ENCODE peak calls at places on chromosomes 5 and 9, in eight cellular contexts. One of them, this sample, is unnamed.

GRCh38 chr9:122446819-122447484 is 30.8 kb downstream of the OR1J1 start:
- DNase-seq in hypothalamus: no peak
- DNase-seq in NCI-H2081: no peak
- DNase-seq in astrocyte of the spinal cord: no peak
- DNase-seq in AG08395: no peak
- DNase-seq in AG10803: no peak
- DNase-seq in activated T-cell treated with anti-CD3 and anti-CD28 coated beads, Interleukin-2, amount 50 U/mL, for 4 hours: no peak
- DNase-seq in OCI-LY7: no peak
- DNase-seq in this sample: peak; percentile 98

GRCh38 chr5:14035859-14036440 is 91.5 kb upstream of the DNAH5 start:
- DNase-seq in hypothalamus: peak; percentile 8
- DNase-seq in NCI-H2081: no peak
- DNase-seq in astrocyte of the spinal cord: peak; percentile 98
- DNase-seq in AG08395: peak; percentile 94
- DNase-seq in AG10803: peak; percentile 94
- DNase-seq in activated T-cell treated with anti-CD3 and anti-CD28 coated beads, Interleukin-2, amount 50 U/mL, for 4 hours: no peak
- DNase-seq in OCI-LY7: no peak
- DNase-seq in this sample: peak; percentile 95

GRCh38 chr5:6359941-6360683 is 18.2 kb downstream of the MED10 start:
- DNase-seq in hypothalamus: no peak
- DNase-seq in NCI-H2081: no peak
- DNase-seq in astrocyte of the spinal cord: no peak
- DNase-seq in AG08395: no peak
- DNase-seq in AG10803: no peak
- DNase-seq in activated T-cell treated with anti-CD3 and anti-CD28 coated beads, Interleukin-2, amount 50 U/mL, for 4 hours: no peak
- DNase-seq in OCI-LY7: peak; percentile 35
- DNase-seq in this sample: no peak

GRCh38 chr9:127539982-127540663 is 72.0 kb upstream of the STXBP1 start:
- DNase-seq in hypothalamus: no peak
- DNase-seq in NCI-H2081: no peak
- DNase-seq in astrocyte of the spinal cord: no peak
- DNase-seq in AG08395: no peak
- DNase-seq in AG10803: no peak
- DNase-seq in activated T-cell treated with anti-CD3 and anti-CD28 coated beads, Interleukin-2, amount 50 U/mL, for 4 hours: no peak
- DNase-seq in OCI-LY7: no peak
- DNase-seq in this sample: peak; percentile 45

GRCh38 chr9:34363619-34364351 is 12.9 kb downstream of the MYORG start:
- DNase-seq in hypothalamus: no peak
- DNase-seq in NCI-H2081: no peak
- DNase-seq in astrocyte of the spinal cord: peak; percentile 12
- DNase-seq in AG08395: no peak
- DNase-seq in AG10803: no peak
- DNase-seq in activated T-cell treated with anti-CD3 and anti-CD28 coated beads, Interleukin-2, amount 50 U/mL, for 4 hours: no peak
- DNase-seq in OCI-LY7: no peak
- DNase-seq in this sample: peak; percentile 43

GRCh38 chr5:171646338-171647042 is 139.1 kb upstream of the SMIM23 start:
- DNase-seq in hypothalamus: no peak
- DNase-seq in NCI-H2081: no peak
- DNase-seq in astrocyte of the spinal cord: no peak
- DNase-seq in AG08395: no peak
- DNase-seq in AG10803: no peak
- DNase-seq in activated T-cell treated with anti-CD3 and anti-CD28 coated beads, Interleukin-2, amount 50 U/mL, for 4 hours: no peak
- DNase-seq in OCI-LY7: no peak
- DNase-seq in this sample: no peak

GRCh38 chr9:129968690-129969485 is 74.1 kb downstream of the FNBP1 start:
- DNase-seq in hypothalamus: no peak
- DNase-seq in NCI-H2081: no peak
- DNase-seq in astrocyte of the spinal cord: peak; percentile 89
- DNase-seq in AG08395: peak; percentile 76
- DNase-seq in AG10803: peak; percentile 94
- DNase-seq in activated T-cell treated with anti-CD3 and anti-CD28 coated beads, Interleukin-2, amount 50 U/mL, for 4 hours: no peak
- DNase-seq in OCI-LY7: no peak
- DNase-seq in this sample: peak; percentile 98

GRCh38 chr9:131661954-131662621 is 77.8 kb downstream of the RAPGEF1 start:
- DNase-seq in hypothalamus: no peak
- DNase-seq in NCI-H2081: no peak
- DNase-seq in astrocyte of the spinal cord: no peak
- DNase-seq in AG08395: no peak
- DNase-seq in AG10803: no peak
- DNase-seq in activated T-cell treated with anti-CD3 and anti-CD28 coated beads, Interleukin-2, amount 50 U/mL, for 4 hours: peak; percentile 70
- DNase-seq in OCI-LY7: peak; percentile 65
- DNase-seq in this sample: no peak

GRCh38 chr5:86909896-86910295 is 292.2 kb downstream of the COX7C start:
- DNase-seq in hypothalamus: no peak
- DNase-seq in NCI-H2081: no peak
- DNase-seq in astrocyte of the spinal cord: peak; percentile 77
- DNase-seq in AG08395: peak; percentile 65
- DNase-seq in AG10803: peak; percentile 87
- DNase-seq in activated T-cell treated with anti-CD3 and anti-CD28 coated beads, Interleukin-2, amount 50 U/mL, for 4 hours: no peak
- DNase-seq in OCI-LY7: no peak
- DNase-seq in this sample: peak; percentile 51

GRCh38 chr9:27671591-27671990 is 98.3 kb upstream of the C9orf72 start:
- DNase-seq in hypothalamus: no peak
- DNase-seq in NCI-H2081: no peak
- DNase-seq in astrocyte of the spinal cord: peak; percentile 2
- DNase-seq in AG08395: no peak
- DNase-seq in AG10803: no peak
- DNase-seq in activated T-cell treated with anti-CD3 and anti-CD28 coated beads, Interleukin-2, amount 50 U/mL, for 4 hours: no peak
- DNase-seq in OCI-LY7: no peak
- DNase-seq in this sample: peak; percentile 5

GRCh38 chr5:65481635-65482271 is at the start of gene ADAMTS6:
- DNase-seq in hypothalamus: peak; percentile 82
- DNase-seq in NCI-H2081: peak; percentile 83
- DNase-seq in astrocyte of the spinal cord: peak; percentile 97
- DNase-seq in AG08395: peak; percentile 89
- DNase-seq in AG10803: peak; percentile 98
- DNase-seq in activated T-cell treated with anti-CD3 and anti-CD28 coated beads, Interleukin-2, amount 50 U/mL, for 4 hours: peak; percentile 74
- DNase-seq in OCI-LY7: peak; percentile 90
- DNase-seq in this sample: peak; percentile 99

GRCh38 chr5:124474821-124475220 is 271.6 kb downstream of the ZNF608 start:
- DNase-seq in hypothalamus: no peak
- DNase-seq in NCI-H2081: no peak
- DNase-seq in astrocyte of the spinal cord: no peak
- DNase-seq in AG08395: no peak
- DNase-seq in AG10803: peak; percentile 13
- DNase-seq in activated T-cell treated with anti-CD3 and anti-CD28 coated beads, Interleukin-2, amount 50 U/mL, for 4 hours: no peak
- DNase-seq in OCI-LY7: no peak
- DNase-seq in this sample: peak; percentile 8

GRCh38 chr5:65722575-65723424 is 795 bp downstream of the NLN start:
- DNase-seq in hypothalamus: peak; percentile 42
- DNase-seq in NCI-H2081: peak; percentile 65
- DNase-seq in astrocyte of the spinal cord: peak; percentile 78
- DNase-seq in AG08395: peak; percentile 77
- DNase-seq in AG10803: peak; percentile 77
- DNase-seq in activated T-cell treated with anti-CD3 and anti-CD28 coated beads, Interleukin-2, amount 50 U/mL, for 4 hours: no peak
- DNase-seq in OCI-LY7: peak; percentile 33
- DNase-seq in this sample: peak; percentile 74

GRCh38 chr5:109253262-109253661 is 156.5 kb downstream of the PJA2 start:
- DNase-seq in hypothalamus: no peak
- DNase-seq in NCI-H2081: no peak
- DNase-seq in astrocyte of the spinal cord: no peak
- DNase-seq in AG08395: no peak
- DNase-seq in AG10803: no peak
- DNase-seq in activated T-cell treated with anti-CD3 and anti-CD28 coated beads, Interleukin-2, amount 50 U/mL, for 4 hours: no peak
- DNase-seq in OCI-LY7: no peak
- DNase-seq in this sample: no peak

GRCh38 chr5:40679998-40680681 is 425 bp downstream of the PTGER4 start:
- DNase-seq in hypothalamus: no peak
- DNase-seq in NCI-H2081: no peak
- DNase-seq in astrocyte of the spinal cord: no peak
- DNase-seq in AG08395: no peak
- DNase-seq in AG10803: no peak
- DNase-seq in activated T-cell treated with anti-CD3 and anti-CD28 coated beads, Interleukin-2, amount 50 U/mL, for 4 hours: no peak
- DNase-seq in OCI-LY7: no peak
- DNase-seq in this sample: no peak

GRCh38 chr9:83307051-83307724 is 231.0 kb downstream of the FRMD3 start:
- DNase-seq in hypothalamus: no peak
- DNase-seq in NCI-H2081: no peak
- DNase-seq in astrocyte of the spinal cord: no peak
- DNase-seq in AG08395: peak; percentile 5
- DNase-seq in AG10803: peak; percentile 38
- DNase-seq in activated T-cell treated with anti-CD3 and anti-CD28 coated beads, Interleukin-2, amount 50 U/mL, for 4 hours: no peak
- DNase-seq in OCI-LY7: no peak
- DNase-seq in this sample: peak; percentile 71

GRCh38 chr9:78021692-78022091 is 9.9 kb downstream of the GNAQ start:
- DNase-seq in hypothalamus: peak; percentile 19
- DNase-seq in NCI-H2081: no peak
- DNase-seq in astrocyte of the spinal cord: peak; percentile 56
- DNase-seq in AG08395: no peak
- DNase-seq in AG10803: no peak
- DNase-seq in activated T-cell treated with anti-CD3 and anti-CD28 coated beads, Interleukin-2, amount 50 U/mL, for 4 hours: no peak
- DNase-seq in OCI-LY7: no peak
- DNase-seq in this sample: peak; percentile 43

GRCh38 chr9:37433754-37434435 is 11.4 kb downstream of the GRHPR start:
- DNase-seq in hypothalamus: peak; percentile 80
- DNase-seq in NCI-H2081: no peak
- DNase-seq in astrocyte of the spinal cord: no peak
- DNase-seq in AG08395: no peak
- DNase-seq in AG10803: no peak
- DNase-seq in activated T-cell treated with anti-CD3 and anti-CD28 coated beads, Interleukin-2, amount 50 U/mL, for 4 hours: no peak
- DNase-seq in OCI-LY7: no peak
- DNase-seq in this sample: no peak

GRCh38 chr9:137162505-137163100 is 7.2 kb downstream of the LRRC26 start:
- DNase-seq in hypothalamus: no peak
- DNase-seq in NCI-H2081: no peak
- DNase-seq in astrocyte of the spinal cord: no peak
- DNase-seq in AG08395: no peak
- DNase-seq in AG10803: no peak
- DNase-seq in activated T-cell treated with anti-CD3 and anti-CD28 coated beads, Interleukin-2, amount 50 U/mL, for 4 hours: no peak
- DNase-seq in OCI-LY7: no peak
- DNase-seq in this sample: no peak

GRCh38 chr9:111622626-111623025 is 8.5 kb upstream of the DNAJC25 start:
- DNase-seq in hypothalamus: no peak
- DNase-seq in NCI-H2081: no peak
- DNase-seq in astrocyte of the spinal cord: peak; percentile 54
- DNase-seq in AG08395: peak; percentile 84
- DNase-seq in AG10803: peak; percentile 88
- DNase-seq in activated T-cell treated with anti-CD3 and anti-CD28 coated beads, Interleukin-2, amount 50 U/mL, for 4 hours: no peak
- DNase-seq in OCI-LY7: no peak
- DNase-seq in this sample: peak; percentile 87

GRCh38 chr5:10286552-10287227 is 21.0 kb downstream of the CMBL start:
- DNase-seq in hypothalamus: no peak
- DNase-seq in NCI-H2081: no peak
- DNase-seq in astrocyte of the spinal cord: no peak
- DNase-seq in AG08395: peak; percentile 49
- DNase-seq in AG10803: peak; percentile 61
- DNase-seq in activated T-cell treated with anti-CD3 and anti-CD28 coated beads, Interleukin-2, amount 50 U/mL, for 4 hours: no peak
- DNase-seq in OCI-LY7: no peak
- DNase-seq in this sample: peak; percentile 85

GRCh38 chr9:103530934-103531333 is 535.8 kb downstream of the CYLC2 start:
- DNase-seq in hypothalamus: no peak
- DNase-seq in NCI-H2081: no peak
- DNase-seq in astrocyte of the spinal cord: peak; percentile 38
- DNase-seq in AG08395: no peak
- DNase-seq in AG10803: no peak
- DNase-seq in activated T-cell treated with anti-CD3 and anti-CD28 coated beads, Interleukin-2, amount 50 U/mL, for 4 hours: no peak
- DNase-seq in OCI-LY7: no peak
- DNase-seq in this sample: no peak

GRCh38 chr5:74630387-74631087 is 10.0 kb downstream of the ENC1 start:
- DNase-seq in hypothalamus: no peak
- DNase-seq in NCI-H2081: no peak
- DNase-seq in astrocyte of the spinal cord: peak; percentile 96
- DNase-seq in AG08395: peak; percentile 68
- DNase-seq in AG10803: peak; percentile 75
- DNase-seq in activated T-cell treated with anti-CD3 and anti-CD28 coated beads, Interleukin-2, amount 50 U/mL, for 4 hours: no peak
- DNase-seq in OCI-LY7: no peak
- DNase-seq in this sample: peak; percentile 93

GRCh38 chr5:59186623-59187022 is 603.7 kb downstream of the RAB3C start:
- DNase-seq in hypothalamus: no peak
- DNase-seq in NCI-H2081: no peak
- DNase-seq in astrocyte of the spinal cord: no peak
- DNase-seq in AG08395: no peak
- DNase-seq in AG10803: no peak
- DNase-seq in activated T-cell treated with anti-CD3 and anti-CD28 coated beads, Interleukin-2, amount 50 U/mL, for 4 hours: no peak
- DNase-seq in OCI-LY7: no peak
- DNase-seq in this sample: no peak

GRCh38 chr9:13568446-13568845 is 289.0 kb upstream of the MPDZ start:
- DNase-seq in hypothalamus: no peak
- DNase-seq in NCI-H2081: peak; percentile 78
- DNase-seq in astrocyte of the spinal cord: peak; percentile 5
- DNase-seq in AG08395: peak; percentile 33
- DNase-seq in AG10803: no peak
- DNase-seq in activated T-cell treated with anti-CD3 and anti-CD28 coated beads, Interleukin-2, amount 50 U/mL, for 4 hours: no peak
- DNase-seq in OCI-LY7: no peak
- DNase-seq in this sample: peak; percentile 63

GRCh38 chr9:86046930-86047341 is 52.4 kb downstream of the GOLM1 start:
- DNase-seq in hypothalamus: no peak
- DNase-seq in NCI-H2081: no peak
- DNase-seq in astrocyte of the spinal cord: no peak
- DNase-seq in AG08395: no peak
- DNase-seq in AG10803: no peak
- DNase-seq in activated T-cell treated with anti-CD3 and anti-CD28 coated beads, Interleukin-2, amount 50 U/mL, for 4 hours: no peak
- DNase-seq in OCI-LY7: no peak
- DNase-seq in this sample: no peak

GRCh38 chr9:78280982-78281668 is 15.8 kb upstream of the PSAT1 start:
- DNase-seq in hypothalamus: peak; percentile 16
- DNase-seq in NCI-H2081: no peak
- DNase-seq in astrocyte of the spinal cord: peak; percentile 89
- DNase-seq in AG08395: no peak
- DNase-seq in AG10803: peak; percentile 56
- DNase-seq in activated T-cell treated with anti-CD3 and anti-CD28 coated beads, Interleukin-2, amount 50 U/mL, for 4 hours: no peak
- DNase-seq in OCI-LY7: no peak
- DNase-seq in this sample: peak; percentile 96

GRCh38 chr5:116944171-116944570 is 369.5 kb upstream of the SEMA6A start:
- DNase-seq in hypothalamus: no peak
- DNase-seq in NCI-H2081: no peak
- DNase-seq in astrocyte of the spinal cord: no peak
- DNase-seq in AG08395: no peak
- DNase-seq in AG10803: no peak
- DNase-seq in activated T-cell treated with anti-CD3 and anti-CD28 coated beads, Interleukin-2, amount 50 U/mL, for 4 hours: no peak
- DNase-seq in OCI-LY7: no peak
- DNase-seq in this sample: no peak

GRCh38 chr9:127698985-127699670 is 7.7 kb upstream of the CFAP157 start:
- DNase-seq in hypothalamus: peak; percentile 96
- DNase-seq in NCI-H2081: no peak
- DNase-seq in astrocyte of the spinal cord: peak; percentile 97
- DNase-seq in AG08395: peak; percentile 100
- DNase-seq in AG10803: peak; percentile 97
- DNase-seq in activated T-cell treated with anti-CD3 and anti-CD28 coated beads, Interleukin-2, amount 50 U/mL, for 4 hours: peak; percentile 74
- DNase-seq in OCI-LY7: peak; percentile 89
- DNase-seq in this sample: peak; percentile 98